ENCODE peak calls at places on chromosomes 13 and 19, in eight cellular contexts. X is A549, P is HepG2, H is H1, I is endothelial cell of umbilical vein, D is GM12878, G is HCT116, N is K562. K is an unnamed sample.

GRCh38 chr19:18531485-18531884 is 9.6 kb upstream of the ELL start:
- DNase-seq in X (no peak), P (no peak), H (no peak), I (no peak), D (no peak), G (no peak), N (no peak), K (no peak)

GRCh38 chr13:41700790-41701310 is 243.5 kb downstream of the RGCC start:
- DNase-seq in X (peak), P (no peak), H (no peak), I (peak), D (no peak), G (no peak), N (peak), K (peak)

GRCh38 chr19:11078893-11079292 is 10.4 kb upstream of the LDLR start:
- DNase-seq in X (no peak), P (peak), H (no peak), I (no peak), D (no peak), G (no peak), N (no peak), K (no peak)

GRCh38 chr13:49539313-49539712 is 43.6 kb downstream of the PHF11 start:
- DNase-seq in X (no peak), P (no peak), H (no peak), I (peak), D (no peak), G (no peak), N (no peak), K (no peak)

GRCh38 chr13:40306817-40307216 is 359.6 kb downstream of the FOXO1 start:
- DNase-seq in X (no peak), P (no peak), H (no peak), I (no peak), D (no peak), G (no peak), N (no peak), K (no peak)

GRCh38 chr19:45842198-45842597 is 20.7 kb downstream of the SYMPK start:
- DNase-seq in X (no peak), P (no peak), H (no peak), I (no peak), D (no peak), G (no peak), N (no peak), K (no peak)

GRCh38 chr13:36712785-36713184 is 39.0 kb downstream of the SERTM1 start:
- DNase-seq in X (no peak), P (no peak), H (no peak), I (no peak), D (no peak), G (no peak), N (peak), K (peak)

GRCh38 chr19:10612515-10613119 is 12.7 kb upstream of the SLC44A2 start:
- DNase-seq in X (no peak), P (no peak), H (no peak), I (no peak), D (no peak), G (no peak), N (no peak), K (no peak)

GRCh38 chr19:32318884-32319520 is 26.4 kb upstream of the ZNF507 start:
- DNase-seq in X (peak), P (no peak), H (no peak), I (no peak), D (no peak), G (peak), N (peak), K (peak)

GRCh38 chr13:100213576-100213975 is 124.7 kb downstream of the PCCA start:
- DNase-seq in X (no peak), P (no peak), H (no peak), I (no peak), D (no peak), G (no peak), N (no peak), K (no peak)

GRCh38 chr19:50844296-50844935 is 10.3 kb upstream of the KLK3 start:
- DNase-seq in X (no peak), P (no peak), H (no peak), I (no peak), D (no peak), G (no peak), N (no peak), K (no peak)

GRCh38 chr19:6061420-6062130 is 48.7 kb downstream of the RFX2 start:
- DNase-seq in X (no peak), P (no peak), H (no peak), I (peak), D (no peak), G (no peak), N (no peak), K (no peak)

GRCh38 chr19:6100284-6100915 is 9.9 kb downstream of the RFX2 start:
- DNase-seq in X (no peak), P (no peak), H (no peak), I (peak), D (no peak), G (no peak), N (peak), K (peak)

GRCh38 chr19:11373166-11373884 is 1.1 kb upstream of the SWSAP1 start:
- DNase-seq in X (no peak), P (no peak), H (no peak), I (no peak), D (no peak), G (no peak), N (peak), K (peak)

GRCh38 chr13:110915874-110916670 is 1.2 kb upstream of the ANKRD10 start:
- DNase-seq in X (no peak), P (peak), H (no peak), I (no peak), D (no peak), G (no peak), N (no peak), K (peak)

GRCh38 chr13:26412961-26413716 is 144.3 kb upstream of the WASF3 start:
- DNase-seq in X (no peak), P (no peak), H (no peak), I (no peak), D (no peak), G (no peak), N (no peak), K (no peak)

GRCh38 chr13:72180253-72180952 is 313.4 kb upstream of the DACH1 start:
- DNase-seq in X (no peak), P (no peak), H (no peak), I (no peak), D (no peak), G (no peak), N (no peak), K (no peak)

DNA sequence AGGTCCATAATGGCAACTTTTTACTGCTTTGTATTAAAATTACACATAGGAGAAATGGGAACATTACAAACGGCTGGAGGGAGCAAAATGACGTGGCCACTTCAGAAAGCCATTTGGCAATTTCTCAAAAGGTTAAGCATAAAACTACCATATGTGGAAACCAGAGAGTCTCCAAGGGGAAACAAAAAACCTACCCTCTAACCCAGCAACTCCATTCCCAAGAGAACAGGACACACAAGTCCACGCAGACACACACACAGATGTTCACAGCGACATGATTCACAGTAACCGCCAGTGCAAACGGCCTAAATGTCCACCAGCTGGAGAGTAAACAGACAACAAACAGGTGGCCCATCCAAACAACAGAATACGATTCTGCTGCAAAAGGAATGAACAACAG is 37.3 kb downstream of the STK24 start:
- DNase-seq in X (no peak), P (no peak), H (no peak), I (no peak), D (no peak), G (no peak), N (no peak), K (no peak)
- TF ChIP-seq POLR2A in X (no peak), P (no peak), H (no peak), I (no peak), D (no peak), G (no peak), N (no peak), K (no peak)

GRCh38 chr13:30154531-30154930 is 152.8 kb downstream of the KATNAL1 start:
- DNase-seq in X (no peak), P (no peak), H (no peak), I (no peak), D (no peak), G (no peak), N (no peak), K (no peak)
- H3K4me3 ChIP-seq in X (no peak), P (no peak), H (no peak), I (no peak), D (no peak), G (no peak), N (no peak), K (no peak)

GRCh38 chr13:48532473-48533206 is at the start of gene RCBTB2:
- DNase-seq in X (peak), P (peak), H (peak), I (peak), D (peak), G (peak), N (peak), K (peak)

GRCh38 chr13:48531416-48532145 is 1.3 kb downstream of the RCBTB2 start:
- DNase-seq in X (no peak), P (peak), H (no peak), I (no peak), D (peak), G (no peak), N (peak), K (peak)

GRCh38 chr13:48533207-48533499 is 273 bp upstream of the RCBTB2 start:
- DNase-seq in X (no peak), P (no peak), H (no peak), I (no peak), D (no peak), G (no peak), N (no peak), K (no peak)

GRCh38 chr13:48530833-48531232 is 2.0 kb downstream of the RCBTB2 start:
- DNase-seq in X (no peak), P (no peak), H (no peak), I (no peak), D (peak), G (no peak), N (no peak), K (no peak)

DNA sequence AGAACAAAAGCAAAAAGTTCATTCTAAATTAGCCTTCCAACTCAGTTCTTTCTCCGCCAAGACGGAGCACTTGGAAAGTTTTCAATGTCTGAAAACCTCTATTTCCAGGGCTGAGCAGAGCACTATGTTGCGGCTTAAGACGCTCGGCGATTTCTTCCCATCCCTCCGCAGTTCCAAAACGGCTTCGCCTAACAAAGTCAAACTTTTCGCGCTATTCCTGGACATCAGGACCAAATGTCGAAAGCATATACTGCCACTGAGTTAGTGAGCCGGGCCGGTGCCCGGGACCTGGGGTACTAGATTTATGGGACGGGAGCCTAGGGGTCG is 771 bp downstream of the RCBTB2 start:
- DNase-seq in X (no peak), P (no peak), H (no peak), I (no peak), D (peak), G (no peak), N (no peak), K (no peak)
- TF ChIP-seq MAX in X (no peak), P (no peak), H (no peak), I (no peak), D (no peak), G (no peak), N (no peak), K (no peak)

GRCh38 chr13:23021921-23022320 is 158.9 kb upstream of the SGCG start:
- DNase-seq in X (no peak), P (no peak), H (no peak), I (no peak), D (no peak), G (no peak), N (no peak), K (no peak)
- TF ChIP-seq POLR2A in X (no peak), P (no peak), H (no peak), I (no peak), D (no peak), G (no peak), N (no peak), K (no peak)

GRCh38 chr19:4059493-4059880 is 7.2 kb downstream of the ZBTB7A start:
- DNase-seq in X (no peak), P (no peak), H (no peak), I (no peak), D (no peak), G (no peak), N (no peak), K (no peak)

GRCh38 chr19:4061683-4062575 is 4.8 kb downstream of the ZBTB7A start:
- DNase-seq in X (no peak), P (no peak), H (no peak), I (no peak), D (no peak), G (no peak), N (no peak), K (no peak)

GRCh38 chr19:4059931-4060620 is 6.6 kb downstream of the ZBTB7A start:
- DNase-seq in X (no peak), P (no peak), H (no peak), I (no peak), D (peak), G (no peak), N (peak), K (peak)

GRCh38 chr19:4061178-4061682 is 5.5 kb downstream of the ZBTB7A start:
- DNase-seq in X (peak), P (peak), H (no peak), I (no peak), D (no peak), G (no peak), N (no peak), K (no peak)

GRCh38 chr19:4060621-4061177 is 6.0 kb downstream of the ZBTB7A start:
- DNase-seq in X (no peak), P (no peak), H (no peak), I (no peak), D (no peak), G (no peak), N (no peak), K (no peak)
- H3K4me3 ChIP-seq in X (peak), P (peak), H (no peak), I (no peak), D (peak), G (peak), N (peak), K (no peak)

GRCh38 chr13:93216122-93216521 is 10.5 kb upstream of the GPC6 start:
- DNase-seq in X (no peak), P (no peak), H (peak), I (no peak), D (no peak), G (no peak), N (no peak), K (no peak)
- TF ChIP-seq MAX in X (no peak), P (no peak), H (no peak), I (no peak), D (no peak), G (no peak), N (no peak), K (no peak)

GRCh38 chr13:94548382-94549240 is 47.3 kb downstream of the TGDS start:
- DNase-seq in X (peak), P (peak), H (peak), I (no peak), D (peak), G (peak), N (peak), K (no peak)

GRCh38 chr13:94552095-94552494 is 43.9 kb downstream of the TGDS start:
- DNase-seq in X (no peak), P (no peak), H (no peak), I (no peak), D (no peak), G (no peak), N (no peak), K (no peak)

GRCh38 chr13:94550030-94550738 is 45.8 kb downstream of the TGDS start:
- DNase-seq in X (no peak), P (peak), H (no peak), I (no peak), D (peak), G (no peak), N (peak), K (no peak)

GRCh38 chr13:94546071-94546839 is 49.7 kb downstream of the TGDS start:
- DNase-seq in X (no peak), P (no peak), H (peak), I (no peak), D (no peak), G (no peak), N (no peak), K (no peak)

GRCh38 chr13:94549241-94550029 is 46.5 kb downstream of the TGDS start:
- DNase-seq in X (peak), P (peak), H (peak), I (peak), D (peak), G (peak), N (peak), K (peak)
- TF ChIP-seq POLR2A in X (peak), P (no peak), H (peak), I (peak), D (peak), G (peak), N (peak), K (peak)

GRCh38 chr13:112686987-112687386 is 2.9 kb upstream of the ATP11A start:
- DNase-seq in X (no peak), P (no peak), H (no peak), I (no peak), D (no peak), G (no peak), N (no peak), K (no peak)

GRCh38 chr13:112689498-112690241 is at the start of gene ATP11A:
- DNase-seq in X (peak), P (peak), H (peak), I (peak), D (no peak), G (peak), N (peak), K (peak)

GRCh38 chr13:112690242-112690943 is 555 bp downstream of the ATP11A start:
- DNase-seq in X (no peak), P (no peak), H (no peak), I (peak), D (no peak), G (no peak), N (peak), K (peak)

GRCh38 chr13:112687836-112688559 is 1.8 kb upstream of the ATP11A start:
- DNase-seq in X (no peak), P (no peak), H (no peak), I (no peak), D (no peak), G (no peak), N (no peak), K (no peak)

GRCh38 chr13:112688560-112689497 is 1.0 kb upstream of the ATP11A start:
- DNase-seq in X (no peak), P (peak), H (no peak), I (peak), D (no peak), G (no peak), N (peak), K (peak)
- H3K4me3 ChIP-seq in X (peak), P (peak), H (peak), I (peak), D (peak), G (peak), N (peak), K (peak)

GRCh38 chr13:106794131-106794530 is 226.2 kb upstream of the ARGLU1 start:
- DNase-seq in X (no peak), P (no peak), H (no peak), I (no peak), D (no peak), G (no peak), N (no peak), K (no peak)
- TF ChIP-seq MAX in X (no peak), P (no peak), H (no peak), I (no peak), D (no peak), G (no peak), N (no peak), K (no peak)

K was measured in NB4.